ENCODE peak calls at places on chromosomes 3 and 15, in five cellular contexts. F is NCI-H1105; I is NCI-H1417; X is fibroblast of lung; C is stimulated activated CD8-positive, alpha-beta memory T cell treated with anti-CD3 and anti-CD28 coated beads, Interleukin-4, amount 100 ng/mL, for 24 hours. T is an unnamed sample.

GRCh38 chr3:62210016-62210415 is 163.3 kb downstream of the FEZF2 start:
- DNase-seq in X (no peak), I (no peak), F (no peak), C (no peak), T (no peak)

GRCh38 chr3:139846729-139847128 is 88.3 kb upstream of the CLSTN2 start:
- DNase-seq in X (no peak), C (no peak), I (peak; percentile 91), F (peak; percentile 86), T (peak; percentile 28)

GRCh38 chr3:164303894-164304293 is 774.4 kb downstream of the SI start:
- DNase-seq in C (no peak), X (no peak), I (no peak), F (no peak), T (no peak)

GRCh38 chr15:93305306-93305705 is 216.3 kb upstream of the RGMA start:
- DNase-seq in I (no peak), C (no peak), X (no peak), F (no peak), T (no peak)

GRCh38 chr3:67723863-67724262 is 69.5 kb upstream of the SUCLG2 start:
- DNase-seq in X (no peak), I (no peak), C (no peak), F (no peak), T (no peak)

GRCh38 chr3:149216195-149216869 is 5.3 kb downstream of the CP start:
- DNase-seq in X (peak; percentile 21), C (no peak), F (peak; percentile 24), I (no peak), T (no peak)

GRCh38 chr15:89121414-89121813 is 33.2 kb downstream of the ABHD2 start:
- DNase-seq in F (no peak), X (no peak), I (peak; percentile 6), C (no peak), T (peak; percentile 56)

GRCh38 chr3:151918253-151919029 is 45.0 kb downstream of the SUCNR1 start:
- DNase-seq in F (peak; percentile 32), X (peak; percentile 83), I (peak; percentile 15), C (no peak), T (peak; percentile 76)

GRCh38 chr3:13528217-13528801 is 20.6 kb upstream of the FBLN2 start:
- DNase-seq in I (no peak), X (no peak), C (no peak), F (no peak), T (no peak)

GRCh38 chr15:42994546-42994945 is 74.0 kb upstream of the TTBK2 start:
- DNase-seq in I (no peak), C (no peak), F (no peak), X (peak; percentile 7), T (no peak)

GRCh38 chr15:83733206-83733605 is 79.3 kb downstream of the ADAMTSL3 start:
- DNase-seq in X (peak; percentile 9), C (no peak), F (no peak), I (no peak), T (no peak)

GRCh38 chr3:71466483-71466882 is 117.0 kb downstream of the FOXP1 start:
- DNase-seq in X (no peak), C (no peak), F (no peak), I (no peak), T (no peak)

GRCh38 chr15:29988689-29989088 is 94.1 kb upstream of the GOLGA8J start:
- DNase-seq in X (no peak), C (no peak), F (no peak), I (no peak), T (no peak)

GRCh38 chr15:50233192-50233736 is 32.3 kb downstream of the HDC start:
- DNase-seq in F (no peak), I (no peak), C (no peak), X (no peak), T (no peak)

GRCh38 chr3:135908225-135908624 is 57.3 kb upstream of the PPP2R3A start:
- DNase-seq in I (no peak), F (no peak), X (no peak), C (no peak), T (no peak)

GRCh38 chr3:169323580-169324453 is 339.7 kb downstream of the MECOM start:
- DNase-seq in C (no peak), X (peak; percentile 65), I (no peak), F (no peak), T (no peak)

GRCh38 chr3:46896386-46896785 is 18.9 kb downstream of the PTH1R start:
- DNase-seq in F (no peak), I (no peak), C (no peak), X (no peak), T (no peak)

GRCh38 chr3:38114875-38115644 is 21.9 kb downstream of the ACAA1 start:
- DNase-seq in C (no peak), F (no peak), I (no peak), X (no peak), T (no peak)

T was measured in NCI-H146.